ENCODE peak calls at places on chromosomes 16 and 17, in five cellular contexts. D is stimulated activated CD4-positive, alpha-beta T cell treated with anti-CD3 and anti-CD28 coated beads, TNF-alpha, amount 100 ng/mL, for 48 hours; R is dermis blood vessel endothelial cell; U is activated naive CD8-positive, alpha-beta T cell treated with anti-CD3 and anti-CD28 coated beads, Interleukin-2, amount 50 U/mL, for 24 hours; B is stimulated activated CD8-positive, alpha-beta memory T cell treated with anti-CD3 and anti-CD28 coated beads, Interleukin-7, amount 100 ng/mL, for 4 hours. T is an unnamed sample.

GRCh38 chr16:17416461-17417221 is 54.1 kb downstream of the XYLT1 start:
- DNase-seq in D (no peak), R (peak; percentile 12), U (peak; percentile 59), B (peak; percentile 17), T (peak; percentile 39)

GRCh38 chr16:1670866-1671265 is 7.2 kb upstream of the JPT2 start:
- DNase-seq in D (no peak), R (no peak), U (no peak), B (no peak), T (no peak)

GRCh38 chr16:67204076-67204475 is 5.1 kb downstream of the ELMO3 start:
- DNase-seq in D (no peak), R (no peak), U (no peak), B (no peak), T (no peak)

GRCh38 chr17:52673791-52674190 is 515.3 kb upstream of the CA10 start:
- DNase-seq in D (no peak), R (no peak), U (no peak), B (no peak), T (no peak)

GRCh38 chr17:51397361-51398127 is 137.2 kb downstream of the UTP18 start:
- DNase-seq in D (no peak), R (no peak), U (no peak), B (no peak), T (no peak)

GRCh38 chr16:19389246-19389645 is 28.4 kb upstream of the TMC5 start:
- DNase-seq in D (peak; percentile 14), R (peak; percentile 47), U (peak; percentile 48), B (no peak), T (peak; percentile 20)

GRCh38 chr16:73251608-73252007 is 203.7 kb upstream of the ZFHX3 start:
- DNase-seq in D (no peak), R (no peak), U (no peak), B (no peak), T (no peak)

GRCh38 chr16:49859139-49859947 is 3.4 kb upstream of the ZNF423 start:
- DNase-seq in D (no peak), R (peak; percentile 64), U (peak; percentile 16), B (no peak), T (peak; percentile 4)

GRCh38 chr17:81238490-81238814 is 403 bp downstream of the TEPSIN start:
- DNase-seq in D (no peak), R (no peak), U (no peak), B (no peak), T (no peak)

GRCh38 chr16:85752511-85753420 is 1.9 kb upstream of the C16orf74 start:
- DNase-seq in D (no peak), R (peak; percentile 50), U (no peak), B (no peak), T (peak; percentile 52)

GRCh38 chr16:11828696-11829095 is 22.6 kb downstream of the RSL1D1 start:
- DNase-seq in D (no peak), R (no peak), U (no peak), B (no peak), T (no peak)

GRCh38 chr16:79380990-79381389 is 219.5 kb downstream of the MAF start:
- DNase-seq in D (no peak), R (no peak), U (no peak), B (no peak), T (peak; percentile 13)

GRCh38 chr16:65015577-65015976 is 106.3 kb downstream of the CDH11 start:
- DNase-seq in D (no peak), R (no peak), U (no peak), B (no peak), T (no peak)

GRCh38 chr16:24820522-24820921 is 25.2 kb upstream of the SLC5A11 start:
- DNase-seq in D (no peak), R (peak; percentile 53), U (no peak), B (no peak), T (peak; percentile 9)

GRCh38 chr16:83992624-83993023 is 24.6 kb downstream of the NECAB2 start:
- DNase-seq in D (no peak), R (no peak), U (no peak), B (no peak), T (peak; percentile 79)

GRCh38 chr16:68311316-68311620 is 449 bp downstream of the PRMT7 start:
- DNase-seq in D (no peak), R (no peak), U (no peak), B (no peak), T (peak; percentile 52)

GRCh38 chr17:68290268-68290954 is 516 bp downstream of the SLC16A6 start:
- DNase-seq in D (no peak), R (peak; percentile 42), U (peak; percentile 66), B (peak; percentile 62), T (no peak)

GRCh38 chr17:9370464-9370863 is 205.2 kb downstream of the STX8 start:
- DNase-seq in D (no peak), R (no peak), U (no peak), B (no peak), T (peak; percentile 32)

GRCh38 chr17:32491371-32492280 is 4.8 kb downstream of the CDK5R1 start:
- DNase-seq in D (no peak), R (no peak), U (peak; percentile 58), B (no peak), T (no peak)

GRCh38 chr17:77487677-77488530 is 347.1 kb downstream of the SEC14L1 start:
- DNase-seq in D (no peak), R (no peak), U (no peak), B (no peak), T (no peak)

GRCh38 chr17:67779098-67779672 is 46.1 kb upstream of the BPTF start:
- DNase-seq in D (no peak), R (peak; percentile 55), U (peak; percentile 35), B (no peak), T (peak; percentile 84)

GRCh38 chr17:40448639-40449261 is 5.5 kb downstream of the IGFBP4 start:
- DNase-seq in D (no peak), R (no peak), U (no peak), B (no peak), T (peak; percentile 57)

GRCh38 chr17:37659887-37660286 is 16.6 kb upstream of the DDX52 start:
- DNase-seq in D (no peak), R (no peak), U (no peak), B (no peak), T (no peak)

GRCh38 chr17:29167393-29168078 is 12.7 kb downstream of the MYO18A start:
- DNase-seq in D (no peak), R (no peak), U (no peak), B (no peak), T (no peak)

T was measured in fibroblast of villous mesenchyme.